ENCODE peak calls at places on chromosomes 13 and 19, in six cellular contexts. One of them, this sample, is unnamed.

GRCh38 chr13:40433577-40433976 is 232.9 kb downstream of the FOXO1 start:
- DNase-seq in colonic mucosa: no peak
- DNase-seq in smooth muscle cell of the brain vasculature: no peak
- DNase-seq in NCI-H1105 treated with DMSO at 0.1 percent for 48 hours: no peak
- DNase-seq in AG10803: no peak
- DNase-seq in endothelial cell: no peak
- DNase-seq in this sample: no peak

GRCh38 chr19:44748426-44749254 is at the start of gene BCL3:
- DNase-seq in colonic mucosa: peak
- DNase-seq in smooth muscle cell of the brain vasculature: no peak
- DNase-seq in NCI-H1105 treated with DMSO at 0.1 percent for 48 hours: no peak
- DNase-seq in AG10803: peak
- DNase-seq in endothelial cell: no peak
- DNase-seq in this sample: no peak

GRCh38 chr13:50426932-50427331 is 411.7 kb downstream of the KCNRG start:
- DNase-seq in colonic mucosa: no peak
- DNase-seq in smooth muscle cell of the brain vasculature: no peak
- DNase-seq in NCI-H1105 treated with DMSO at 0.1 percent for 48 hours: peak
- DNase-seq in AG10803: no peak
- DNase-seq in endothelial cell: no peak
- DNase-seq in this sample: no peak

GRCh38 chr19:18183529-18183928 is 9.5 kb upstream of the MPV17L2 start:
- DNase-seq in colonic mucosa: peak
- DNase-seq in smooth muscle cell of the brain vasculature: no peak
- DNase-seq in NCI-H1105 treated with DMSO at 0.1 percent for 48 hours: no peak
- DNase-seq in AG10803: no peak
- DNase-seq in endothelial cell: no peak
- DNase-seq in this sample: no peak

GRCh38 chr13:31846984-31847752 is 107.8 kb downstream of the RXFP2 start:
- DNase-seq in colonic mucosa: peak
- DNase-seq in smooth muscle cell of the brain vasculature: no peak
- DNase-seq in NCI-H1105 treated with DMSO at 0.1 percent for 48 hours: no peak
- DNase-seq in AG10803: no peak
- DNase-seq in endothelial cell: no peak
- DNase-seq in this sample: no peak

GRCh38 chr19:48510421-48511268 is 990 bp downstream of the LMTK3 start:
- DNase-seq in colonic mucosa: peak
- DNase-seq in smooth muscle cell of the brain vasculature: no peak
- DNase-seq in NCI-H1105 treated with DMSO at 0.1 percent for 48 hours: peak
- DNase-seq in AG10803: no peak
- DNase-seq in endothelial cell: peak
- DNase-seq in this sample: no peak

GRCh38 chr19:406999-407491 is 1.9 kb downstream of the C2CD4C start:
- DNase-seq in colonic mucosa: no peak
- DNase-seq in smooth muscle cell of the brain vasculature: no peak
- DNase-seq in NCI-H1105 treated with DMSO at 0.1 percent for 48 hours: no peak
- DNase-seq in AG10803: no peak
- DNase-seq in endothelial cell: no peak
- DNase-seq in this sample: no peak

GRCh38 chr19:54532528-54532927 is 29.9 kb downstream of the LAIR2 start:
- DNase-seq in colonic mucosa: no peak
- DNase-seq in smooth muscle cell of the brain vasculature: no peak
- DNase-seq in NCI-H1105 treated with DMSO at 0.1 percent for 48 hours: no peak
- DNase-seq in AG10803: no peak
- DNase-seq in endothelial cell: no peak
- DNase-seq in this sample: no peak

GRCh38 chr13:39516140-39516539 is 86.9 kb downstream of the LHFPL6 start:
- DNase-seq in colonic mucosa: no peak
- DNase-seq in smooth muscle cell of the brain vasculature: no peak
- DNase-seq in NCI-H1105 treated with DMSO at 0.1 percent for 48 hours: no peak
- DNase-seq in AG10803: peak
- DNase-seq in endothelial cell: no peak
- DNase-seq in this sample: no peak

GRCh38 chr19:2627855-2628254 is 74.6 kb downstream of the GNG7 start:
- DNase-seq in colonic mucosa: no peak
- DNase-seq in smooth muscle cell of the brain vasculature: no peak
- DNase-seq in NCI-H1105 treated with DMSO at 0.1 percent for 48 hours: no peak
- DNase-seq in AG10803: peak
- DNase-seq in endothelial cell: no peak
- DNase-seq in this sample: no peak

GRCh38 chr13:20964904-20965303 is 62.4 kb upstream of the XPO4 start:
- DNase-seq in colonic mucosa: no peak
- DNase-seq in smooth muscle cell of the brain vasculature: no peak
- DNase-seq in NCI-H1105 treated with DMSO at 0.1 percent for 48 hours: no peak
- DNase-seq in AG10803: peak
- DNase-seq in endothelial cell: no peak
- DNase-seq in this sample: no peak

GRCh38 chr19:15195381-15195964 is 5.3 kb downstream of the NOTCH3 start:
- DNase-seq in colonic mucosa: peak
- DNase-seq in smooth muscle cell of the brain vasculature: no peak
- DNase-seq in NCI-H1105 treated with DMSO at 0.1 percent for 48 hours: peak
- DNase-seq in AG10803: peak
- DNase-seq in endothelial cell: peak
- DNase-seq in this sample: no peak

GRCh38 chr19:3079578-3079977 is 14.6 kb upstream of the GNA11 start:
- DNase-seq in colonic mucosa: no peak
- DNase-seq in smooth muscle cell of the brain vasculature: no peak
- DNase-seq in NCI-H1105 treated with DMSO at 0.1 percent for 48 hours: no peak
- DNase-seq in AG10803: no peak
- DNase-seq in endothelial cell: no peak
- DNase-seq in this sample: no peak

GRCh38 chr19:11538232-11539036 is at the start of gene CNN1:
- DNase-seq in colonic mucosa: no peak
- DNase-seq in smooth muscle cell of the brain vasculature: no peak
- DNase-seq in NCI-H1105 treated with DMSO at 0.1 percent for 48 hours: no peak
- DNase-seq in AG10803: peak
- DNase-seq in endothelial cell: peak
- DNase-seq in this sample: no peak

GRCh38 chr19:7926727-7927604 is 1.0 kb upstream of the CTXN1 start:
- DNase-seq in colonic mucosa: no peak
- DNase-seq in smooth muscle cell of the brain vasculature: no peak
- DNase-seq in NCI-H1105 treated with DMSO at 0.1 percent for 48 hours: no peak
- DNase-seq in AG10803: no peak
- DNase-seq in endothelial cell: no peak
- DNase-seq in this sample: no peak

GRCh38 chr19:41886761-41887710 is 4.1 kb downstream of the ARHGEF1 start:
- DNase-seq in colonic mucosa: no peak
- DNase-seq in smooth muscle cell of the brain vasculature: no peak
- DNase-seq in NCI-H1105 treated with DMSO at 0.1 percent for 48 hours: no peak
- DNase-seq in AG10803: no peak
- DNase-seq in endothelial cell: no peak
- DNase-seq in this sample: no peak

GRCh38 chr13:112168771-112169170 is 101.8 kb downstream of the SOX1 start:
- DNase-seq in colonic mucosa: no peak
- DNase-seq in smooth muscle cell of the brain vasculature: no peak
- DNase-seq in NCI-H1105 treated with DMSO at 0.1 percent for 48 hours: no peak
- DNase-seq in AG10803: no peak
- DNase-seq in endothelial cell: no peak
- DNase-seq in this sample: no peak

GRCh38 chr19:44903216-44903601 is 2.4 kb upstream of the APOE start:
- DNase-seq in colonic mucosa: no peak
- DNase-seq in smooth muscle cell of the brain vasculature: no peak
- DNase-seq in NCI-H1105 treated with DMSO at 0.1 percent for 48 hours: no peak
- DNase-seq in AG10803: no peak
- DNase-seq in endothelial cell: no peak
- DNase-seq in this sample: no peak

GRCh38 chr13:103200118-103200885 is 134.1 kb upstream of the SLC10A2 start:
- DNase-seq in colonic mucosa: no peak
- DNase-seq in smooth muscle cell of the brain vasculature: no peak
- DNase-seq in NCI-H1105 treated with DMSO at 0.1 percent for 48 hours: no peak
- DNase-seq in AG10803: no peak
- DNase-seq in endothelial cell: no peak
- DNase-seq in this sample: no peak

GRCh38 chr19:12284631-12285030 is 10.1 kb downstream of the ZNF44 start:
- DNase-seq in colonic mucosa: no peak
- DNase-seq in smooth muscle cell of the brain vasculature: no peak
- DNase-seq in NCI-H1105 treated with DMSO at 0.1 percent for 48 hours: no peak
- DNase-seq in AG10803: no peak
- DNase-seq in endothelial cell: no peak
- DNase-seq in this sample: no peak

GRCh38 chr13:41409611-41410010 is 47.7 kb upstream of the RGCC start:
- DNase-seq in colonic mucosa: no peak
- DNase-seq in smooth muscle cell of the brain vasculature: no peak
- DNase-seq in NCI-H1105 treated with DMSO at 0.1 percent for 48 hours: no peak
- DNase-seq in AG10803: peak
- DNase-seq in endothelial cell: no peak
- DNase-seq in this sample: no peak

GRCh38 chr13:71237332-71237731 is 629.7 kb downstream of the DACH1 start:
- DNase-seq in colonic mucosa: no peak
- DNase-seq in smooth muscle cell of the brain vasculature: no peak
- DNase-seq in NCI-H1105 treated with DMSO at 0.1 percent for 48 hours: no peak
- DNase-seq in AG10803: no peak
- DNase-seq in endothelial cell: no peak
- DNase-seq in this sample: no peak

GRCh38 chr19:43152217-43152616 is 34.1 kb downstream of the PSG5 start:
- DNase-seq in colonic mucosa: no peak
- DNase-seq in smooth muscle cell of the brain vasculature: no peak
- DNase-seq in NCI-H1105 treated with DMSO at 0.1 percent for 48 hours: no peak
- DNase-seq in AG10803: no peak
- DNase-seq in endothelial cell: no peak
- DNase-seq in this sample: no peak

GRCh38 chr19:40055832-40056504 is at the start of gene ZNF780B:
- DNase-seq in colonic mucosa: peak
- DNase-seq in smooth muscle cell of the brain vasculature: no peak
- DNase-seq in NCI-H1105 treated with DMSO at 0.1 percent for 48 hours: peak
- DNase-seq in AG10803: peak
- DNase-seq in endothelial cell: peak
- DNase-seq in this sample: peak

GRCh38 chr19:16117594-16118033 is 5.9 kb downstream of the RAB8A start:
- DNase-seq in colonic mucosa: no peak
- DNase-seq in smooth muscle cell of the brain vasculature: no peak
- DNase-seq in NCI-H1105 treated with DMSO at 0.1 percent for 48 hours: no peak
- DNase-seq in AG10803: no peak
- DNase-seq in endothelial cell: no peak
- DNase-seq in this sample: no peak

GRCh38 chr13:109699628-109700071 is 86.7 kb downstream of the IRS2 start:
- DNase-seq in colonic mucosa: no peak
- DNase-seq in smooth muscle cell of the brain vasculature: no peak
- DNase-seq in NCI-H1105 treated with DMSO at 0.1 percent for 48 hours: no peak
- DNase-seq in AG10803: no peak
- DNase-seq in endothelial cell: peak
- DNase-seq in this sample: no peak

GRCh38 chr19:36213793-36214387 is 575 bp downstream of the ZNF565 start:
- DNase-seq in colonic mucosa: no peak
- DNase-seq in smooth muscle cell of the brain vasculature: no peak
- DNase-seq in NCI-H1105 treated with DMSO at 0.1 percent for 48 hours: no peak
- DNase-seq in AG10803: peak
- DNase-seq in endothelial cell: no peak
- DNase-seq in this sample: no peak

GRCh38 chr13:19157461-19157860 is 24.2 kb downstream of the TUBA3C start:
- DNase-seq in colonic mucosa: no peak
- DNase-seq in smooth muscle cell of the brain vasculature: no peak
- DNase-seq in NCI-H1105 treated with DMSO at 0.1 percent for 48 hours: no peak
- DNase-seq in AG10803: no peak
- DNase-seq in endothelial cell: no peak
- DNase-seq in this sample: no peak

GRCh38 chr13:33184530-33184929 is 101.0 kb downstream of the STARD13 start:
- DNase-seq in colonic mucosa: no peak
- DNase-seq in smooth muscle cell of the brain vasculature: no peak
- DNase-seq in NCI-H1105 treated with DMSO at 0.1 percent for 48 hours: no peak
- DNase-seq in AG10803: no peak
- DNase-seq in endothelial cell: no peak
- DNase-seq in this sample: no peak

GRCh38 chr19:309206-309565 is 18.0 kb upstream of the PLPP2 start:
- DNase-seq in colonic mucosa: no peak
- DNase-seq in smooth muscle cell of the brain vasculature: no peak
- DNase-seq in NCI-H1105 treated with DMSO at 0.1 percent for 48 hours: no peak
- DNase-seq in AG10803: no peak
- DNase-seq in endothelial cell: no peak
- DNase-seq in this sample: no peak

GRCh38 chr13:87244256-87244870 is 426.8 kb upstream of the SLITRK5 start:
- DNase-seq in colonic mucosa: no peak
- DNase-seq in smooth muscle cell of the brain vasculature: no peak
- DNase-seq in NCI-H1105 treated with DMSO at 0.1 percent for 48 hours: no peak
- DNase-seq in AG10803: no peak
- DNase-seq in endothelial cell: no peak
- DNase-seq in this sample: no peak

GRCh38 chr13:63435668-63436275 is 2020.1 kb upstream of the PCDH20 start:
- DNase-seq in colonic mucosa: no peak
- DNase-seq in smooth muscle cell of the brain vasculature: peak
- DNase-seq in NCI-H1105 treated with DMSO at 0.1 percent for 48 hours: no peak
- DNase-seq in AG10803: peak
- DNase-seq in endothelial cell: no peak
- DNase-seq in this sample: peak

GRCh38 chr13:30529085-30529815 is 63.5 kb upstream of the HMGB1 start:
- DNase-seq in colonic mucosa: no peak
- DNase-seq in smooth muscle cell of the brain vasculature: no peak
- DNase-seq in NCI-H1105 treated with DMSO at 0.1 percent for 48 hours: no peak
- DNase-seq in AG10803: no peak
- DNase-seq in endothelial cell: no peak
- DNase-seq in this sample: no peak

GRCh38 chr19:50308991-50309390 is 20.2 kb downstream of the KCNC3 start:
- DNase-seq in colonic mucosa: no peak
- DNase-seq in smooth muscle cell of the brain vasculature: no peak
- DNase-seq in NCI-H1105 treated with DMSO at 0.1 percent for 48 hours: no peak
- DNase-seq in AG10803: no peak
- DNase-seq in endothelial cell: no peak
- DNase-seq in this sample: no peak